ENCODE peak calls at places on chromosomes 12 and 14, in five cellular contexts. C is GM10248, S is fibroblast of the aortic adventitia, L is WERI-Rb-1, X is left lung. J is an unnamed sample.
A peak's percentile ranks its signal among the peaks of the same experiment; 100 is the strongest.

GRCh38 chr12:2959194-2959507 is at the start of gene TEAD4:
- DNase-seq in S (peak; percentile 74), C (peak; percentile 76), X (peak; percentile 91), L (peak; percentile 81), J (no peak)

GRCh38 chr12:103966736-103967135 is 1.1 kb downstream of the TDG start:
- DNase-seq in L (no peak), C (no peak), S (peak; percentile 25), X (no peak), J (no peak)

GRCh38 chr12:107461222-107461980 is 224.2 kb upstream of the PWP1 start:
- DNase-seq in S (peak; percentile 94), L (no peak), X (no peak), C (no peak), J (no peak)

GRCh38 chr12:127398026-127398715 is 868.8 kb upstream of the TMEM132C start:
- DNase-seq in S (no peak), X (no peak), C (no peak), L (peak; percentile 15), J (no peak)

GRCh38 chr12:105483691-105484090 is 153.2 kb downstream of the C12orf75 start:
- DNase-seq in X (no peak), S (no peak), L (no peak), C (no peak), J (no peak)

GRCh38 chr14:68018598-68018997 is 199.0 kb downstream of the RAD51B start:
- DNase-seq in C (no peak), X (no peak), S (no peak), L (no peak), J (no peak)

GRCh38 chr14:24576178-24576577 is at the start of gene CTSG:
- DNase-seq in L (no peak), X (no peak), S (no peak), C (no peak), J (no peak)

GRCh38 chr12:110860833-110861291 is 14.1 kb downstream of the CCDC63 start:
- DNase-seq in C (no peak), L (no peak), X (no peak), S (no peak), J (no peak)

GRCh38 chr14:94644102-94644535 is 31.9 kb downstream of the SERPINA3 start:
- DNase-seq in S (no peak), C (no peak), X (no peak), L (no peak), J (no peak)

GRCh38 chr12:25253371-25254068 is 2.8 kb upstream of the KRAS start:
- DNase-seq in S (no peak), L (no peak), X (no peak), C (no peak), J (no peak)

GRCh38 chr12:122788387-122788786 is 14.0 kb downstream of the CCDC62 start:
- DNase-seq in X (no peak), S (peak; percentile 68), C (no peak), L (no peak), J (no peak)

GRCh38 chr14:75572104-75572503 is 6.3 kb upstream of the FLVCR2 start:
- DNase-seq in C (no peak), X (no peak), L (no peak), S (no peak), J (no peak)

GRCh38 chr12:8562310-8562709 is 21.6 kb upstream of the CLEC4E start:
- DNase-seq in S (no peak), C (no peak), X (no peak), L (no peak), J (no peak)
- TF ChIP-seq CTCF in S (no peak), C (no peak), X (no peak), L (no peak), J (no peak)

GRCh38 chr14:95713596-95714371 is at the start of gene TCL1A:
- DNase-seq in L (no peak), S (no peak), X (no peak), C (peak; percentile 91), J (no peak)
- TF ChIP-seq CTCF in L (no peak), S (no peak), X (no peak), C (peak; percentile 66), J (no peak)

GRCh38 chr12:131905640-131906091 is 11.2 kb downstream of the ULK1 start:
- DNase-seq in C (no peak), L (no peak), X (no peak), S (no peak), J (no peak)
- TF ChIP-seq CTCF in C (no peak), L (no peak), X (no peak), S (no peak), J (no peak)

DNA sequence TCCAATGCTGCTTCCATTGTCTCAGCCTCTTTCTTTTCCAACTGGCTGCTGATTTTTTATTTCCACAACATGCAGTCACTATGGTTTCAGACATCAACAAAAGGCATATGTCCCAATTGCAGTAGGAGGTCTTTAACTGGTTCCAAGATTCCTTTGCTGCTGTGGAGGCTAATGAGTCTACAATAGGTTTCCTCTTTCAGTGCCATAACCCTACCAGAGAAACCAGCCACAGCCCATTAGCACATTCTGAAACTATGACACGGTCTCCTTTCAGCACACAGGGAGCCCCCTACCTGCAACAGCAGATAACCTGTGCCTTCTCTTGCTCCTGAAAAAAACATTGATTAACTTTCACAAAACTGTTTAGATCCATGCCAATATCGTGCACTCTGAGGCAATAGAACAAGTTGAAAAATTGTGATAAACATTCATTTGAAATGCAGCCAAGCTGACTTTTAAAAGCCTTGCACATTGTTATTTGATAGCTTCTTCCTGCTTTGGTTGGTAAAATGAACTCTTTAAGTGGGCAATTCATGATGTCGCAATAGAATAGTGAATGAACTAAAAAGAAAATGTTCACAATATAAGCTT is 32.4 kb downstream of the PLEKHG7 start:
- DNase-seq in S (peak; percentile 92), C (no peak), X (no peak), L (no peak), J (no peak)
- TF ChIP-seq CTCF in S (no peak), C (no peak), X (no peak), L (no peak), J (no peak)

GRCh38 chr12:56206373-56207166 is 15.2 kb downstream of the RNF41 start:
- DNase-seq in L (peak; percentile 83), C (peak; percentile 48), S (peak; percentile 67), X (no peak), J (peak; percentile 57)
- TF ChIP-seq CTCF in L (peak; percentile 91), C (peak; percentile 53), S (peak; percentile 71), X (peak; percentile 34), J (peak; percentile 52)

DNA sequence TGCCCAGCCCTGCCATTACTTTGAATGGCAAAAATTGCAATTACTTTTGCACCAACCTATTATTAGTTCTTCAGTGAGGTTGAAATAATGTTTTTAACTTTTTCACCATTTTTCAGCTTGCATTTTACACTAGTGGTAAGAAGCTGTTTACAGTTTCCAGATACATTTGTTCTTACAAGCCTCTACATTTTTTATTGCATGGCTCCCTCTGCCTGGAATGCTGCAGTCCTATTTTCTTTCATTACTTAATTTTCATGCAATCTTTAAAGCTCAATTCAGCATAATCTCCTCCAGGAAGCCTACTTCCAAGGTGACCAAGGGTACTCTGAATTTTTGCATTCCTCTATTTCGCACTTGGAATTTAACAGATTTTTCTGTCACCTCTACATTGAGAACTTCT is 33.4 kb downstream of the CCER1 start:
- DNase-seq in C (no peak), X (no peak), S (no peak), L (no peak), J (no peak)
- TF ChIP-seq CTCF in C (no peak), X (no peak), S (no peak), L (no peak), J (no peak)